ENCODE peak calls at places on chromosomes 12 and 14, in ten cellular contexts. One of them, this sample, is unnamed.

GRCh38 chr12:71439613-71440392 is at the start of gene LGR5:
- DNase-seq in choroid plexus epithelial cell: peak; percentile 22
- DNase-seq in fibroblast of the conjunctiva: no peak
- DNase-seq in NCI-H524: peak; percentile 75
- DNase-seq in iPS-NIHi11: peak; percentile 68
- DNase-seq in fibroblast of gingiva: peak; percentile 12
- DNase-seq in left ventricle myocardium superior: peak; percentile 45
- DNase-seq in activated T-helper 1 cell treated with Interleukin-2 at 50 U/mL for 16 hours: no peak
- DNase-seq in iPS DF 6.9: no peak
- DNase-seq in activated T-cell treated with anti-CD3 and anti-CD28 coated beads, Interleukin-2, amount 50 U/mL, for 4 hours: no peak
- DNase-seq in this sample: no peak

GRCh38 chr12:31317471-31318397 is 8.2 kb downstream of the SINHCAF start:
- DNase-seq in iPS DF 6.9: no peak
- DNase-seq in fibroblast of gingiva: no peak
- DNase-seq in activated T-cell treated with anti-CD3 and anti-CD28 coated beads, Interleukin-2, amount 50 U/mL, for 4 hours: no peak
- DNase-seq in activated T-helper 1 cell treated with Interleukin-2 at 50 U/mL for 16 hours: no peak
- DNase-seq in fibroblast of the conjunctiva: no peak
- DNase-seq in choroid plexus epithelial cell: peak; percentile 39
- DNase-seq in NCI-H524: no peak
- DNase-seq in left ventricle myocardium superior: no peak
- DNase-seq in iPS-NIHi11: no peak
- DNase-seq in this sample: no peak

GRCh38 chr14:32682219-32682618 is 256.5 kb upstream of the NPAS3 start:
- DNase-seq in activated T-cell treated with anti-CD3 and anti-CD28 coated beads, Interleukin-2, amount 50 U/mL, for 4 hours: no peak
- DNase-seq in activated T-helper 1 cell treated with Interleukin-2 at 50 U/mL for 16 hours: no peak
- DNase-seq in NCI-H524: no peak
- DNase-seq in fibroblast of gingiva: no peak
- DNase-seq in left ventricle myocardium superior: peak; percentile 31
- DNase-seq in iPS-NIHi11: no peak
- DNase-seq in choroid plexus epithelial cell: no peak
- DNase-seq in iPS DF 6.9: no peak
- DNase-seq in fibroblast of the conjunctiva: no peak
- DNase-seq in this sample: no peak

GRCh38 chr12:102504280-102504679 is 23.9 kb upstream of the IGF1 start:
- DNase-seq in fibroblast of gingiva: no peak
- DNase-seq in iPS DF 6.9: no peak
- DNase-seq in iPS-NIHi11: no peak
- DNase-seq in activated T-cell treated with anti-CD3 and anti-CD28 coated beads, Interleukin-2, amount 50 U/mL, for 4 hours: no peak
- DNase-seq in choroid plexus epithelial cell: no peak
- DNase-seq in fibroblast of the conjunctiva: no peak
- DNase-seq in left ventricle myocardium superior: no peak
- DNase-seq in activated T-helper 1 cell treated with Interleukin-2 at 50 U/mL for 16 hours: no peak
- DNase-seq in NCI-H524: no peak
- DNase-seq in this sample: no peak

GRCh38 chr14:92922883-92923743 is at the start of gene CHGA:
- DNase-seq in activated T-helper 1 cell treated with Interleukin-2 at 50 U/mL for 16 hours: peak; percentile 8
- DNase-seq in activated T-cell treated with anti-CD3 and anti-CD28 coated beads, Interleukin-2, amount 50 U/mL, for 4 hours: peak; percentile 14
- DNase-seq in iPS DF 6.9: no peak
- DNase-seq in NCI-H524: peak; percentile 91
- DNase-seq in choroid plexus epithelial cell: peak; percentile 48
- DNase-seq in iPS-NIHi11: peak; percentile 95
- DNase-seq in fibroblast of the conjunctiva: no peak
- DNase-seq in left ventricle myocardium superior: peak; percentile 75
- DNase-seq in fibroblast of gingiva: peak; percentile 13
- DNase-seq in this sample: no peak

GRCh38 chr14:34081126-34081575 is 130.3 kb upstream of the EGLN3 start:
- DNase-seq in activated T-cell treated with anti-CD3 and anti-CD28 coated beads, Interleukin-2, amount 50 U/mL, for 4 hours: no peak
- DNase-seq in left ventricle myocardium superior: peak; percentile 37
- DNase-seq in choroid plexus epithelial cell: peak; percentile 65
- DNase-seq in iPS DF 6.9: no peak
- DNase-seq in NCI-H524: no peak
- DNase-seq in iPS-NIHi11: no peak
- DNase-seq in activated T-helper 1 cell treated with Interleukin-2 at 50 U/mL for 16 hours: no peak
- DNase-seq in fibroblast of gingiva: no peak
- DNase-seq in fibroblast of the conjunctiva: no peak
- DNase-seq in this sample: no peak

GRCh38 chr12:9869307-9870161 is at the start of gene CLEC2B:
- DNase-seq in iPS-NIHi11: no peak
- DNase-seq in activated T-cell treated with anti-CD3 and anti-CD28 coated beads, Interleukin-2, amount 50 U/mL, for 4 hours: no peak
- DNase-seq in choroid plexus epithelial cell: peak; percentile 91
- DNase-seq in fibroblast of the conjunctiva: peak; percentile 44
- DNase-seq in iPS DF 6.9: no peak
- DNase-seq in left ventricle myocardium superior: no peak
- DNase-seq in fibroblast of gingiva: peak; percentile 89
- DNase-seq in activated T-helper 1 cell treated with Interleukin-2 at 50 U/mL for 16 hours: no peak
- DNase-seq in NCI-H524: no peak
- DNase-seq in this sample: peak; percentile 12

GRCh38 chr12:116784238-116784612 is 46.1 kb downstream of the RNFT2 start:
- DNase-seq in activated T-cell treated with anti-CD3 and anti-CD28 coated beads, Interleukin-2, amount 50 U/mL, for 4 hours: no peak
- DNase-seq in NCI-H524: peak; percentile 7
- DNase-seq in fibroblast of the conjunctiva: no peak
- DNase-seq in iPS-NIHi11: peak; percentile 48
- DNase-seq in fibroblast of gingiva: no peak
- DNase-seq in choroid plexus epithelial cell: no peak
- DNase-seq in left ventricle myocardium superior: no peak
- DNase-seq in iPS DF 6.9: no peak
- DNase-seq in activated T-helper 1 cell treated with Interleukin-2 at 50 U/mL for 16 hours: no peak
- DNase-seq in this sample: no peak

GRCh38 chr12:131084341-131085011 is 130.8 kb downstream of the ADGRD1 start:
- DNase-seq in left ventricle myocardium superior: no peak
- DNase-seq in activated T-helper 1 cell treated with Interleukin-2 at 50 U/mL for 16 hours: no peak
- DNase-seq in NCI-H524: no peak
- DNase-seq in iPS-NIHi11: no peak
- DNase-seq in choroid plexus epithelial cell: no peak
- DNase-seq in iPS DF 6.9: no peak
- DNase-seq in fibroblast of gingiva: no peak
- DNase-seq in fibroblast of the conjunctiva: no peak
- DNase-seq in activated T-cell treated with anti-CD3 and anti-CD28 coated beads, Interleukin-2, amount 50 U/mL, for 4 hours: no peak
- DNase-seq in this sample: no peak

GRCh38 chr14:68468437-68469207 is 324.2 kb downstream of the ZFP36L1 start:
- DNase-seq in fibroblast of the conjunctiva: no peak
- DNase-seq in iPS DF 6.9: no peak
- DNase-seq in activated T-cell treated with anti-CD3 and anti-CD28 coated beads, Interleukin-2, amount 50 U/mL, for 4 hours: peak; percentile 6
- DNase-seq in iPS-NIHi11: no peak
- DNase-seq in choroid plexus epithelial cell: peak; percentile 80
- DNase-seq in left ventricle myocardium superior: no peak
- DNase-seq in NCI-H524: no peak
- DNase-seq in activated T-helper 1 cell treated with Interleukin-2 at 50 U/mL for 16 hours: no peak
- DNase-seq in fibroblast of gingiva: peak; percentile 13
- DNase-seq in this sample: peak; percentile 89

GRCh38 chr12:8078400-8078799 is 3.7 kb upstream of the NECAP1 start:
- DNase-seq in activated T-cell treated with anti-CD3 and anti-CD28 coated beads, Interleukin-2, amount 50 U/mL, for 4 hours: peak; percentile 57
- DNase-seq in left ventricle myocardium superior: no peak
- DNase-seq in iPS-NIHi11: peak; percentile 32
- DNase-seq in iPS DF 6.9: peak; percentile 22
- DNase-seq in fibroblast of the conjunctiva: peak; percentile 69
- DNase-seq in NCI-H524: peak; percentile 58
- DNase-seq in activated T-helper 1 cell treated with Interleukin-2 at 50 U/mL for 16 hours: peak; percentile 41
- DNase-seq in choroid plexus epithelial cell: peak; percentile 94
- DNase-seq in fibroblast of gingiva: peak; percentile 76
- DNase-seq in this sample: no peak

GRCh38 chr14:46259536-46259935 is 392.0 kb downstream of the RPL10L start:
- DNase-seq in fibroblast of the conjunctiva: no peak
- DNase-seq in activated T-helper 1 cell treated with Interleukin-2 at 50 U/mL for 16 hours: no peak
- DNase-seq in iPS DF 6.9: no peak
- DNase-seq in iPS-NIHi11: peak; percentile 10
- DNase-seq in NCI-H524: no peak
- DNase-seq in left ventricle myocardium superior: no peak
- DNase-seq in activated T-cell treated with anti-CD3 and anti-CD28 coated beads, Interleukin-2, amount 50 U/mL, for 4 hours: no peak
- DNase-seq in choroid plexus epithelial cell: no peak
- DNase-seq in fibroblast of gingiva: no peak
- DNase-seq in this sample: no peak

GRCh38 chr14:75578099-75578785 is at the start of gene FLVCR2:
- DNase-seq in left ventricle myocardium superior: peak; percentile 91
- DNase-seq in iPS-NIHi11: peak; percentile 92
- DNase-seq in fibroblast of the conjunctiva: peak; percentile 43
- DNase-seq in NCI-H524: peak; percentile 73
- DNase-seq in activated T-cell treated with anti-CD3 and anti-CD28 coated beads, Interleukin-2, amount 50 U/mL, for 4 hours: peak; percentile 55
- DNase-seq in activated T-helper 1 cell treated with Interleukin-2 at 50 U/mL for 16 hours: peak; percentile 40
- DNase-seq in choroid plexus epithelial cell: peak; percentile 87
- DNase-seq in iPS DF 6.9: no peak
- DNase-seq in fibroblast of gingiva: peak; percentile 87
- DNase-seq in this sample: peak; percentile 12

GRCh38 chr12:93008044-93008778 is 79.1 kb upstream of the EEA1 start:
- DNase-seq in iPS DF 6.9: no peak
- DNase-seq in choroid plexus epithelial cell: no peak
- DNase-seq in left ventricle myocardium superior: no peak
- DNase-seq in activated T-cell treated with anti-CD3 and anti-CD28 coated beads, Interleukin-2, amount 50 U/mL, for 4 hours: no peak
- DNase-seq in fibroblast of the conjunctiva: no peak
- DNase-seq in fibroblast of gingiva: no peak
- DNase-seq in activated T-helper 1 cell treated with Interleukin-2 at 50 U/mL for 16 hours: no peak
- DNase-seq in NCI-H524: no peak
- DNase-seq in iPS-NIHi11: no peak
- DNase-seq in this sample: no peak